ENCODE peak calls at places on chromosomes 1 and 21, in seven cellular contexts. I is naive thymus-derived CD4-positive, alpha-beta T cell; Y is HT1080; Q is stimulated activated CD8-positive, alpha-beta memory T cell treated with anti-CD3 and anti-CD28 coated beads, Interleukin-12 subunit alpha, Interleukin-12 subunit beta, amount 100 ng/mL, for 1 hour; F is C1 segment of cervical spinal cord; D is endothelial cell; L is H54. N is an unnamed sample.

GRCh38 chr1:98030483-98030882 is 109.6 kb upstream of the DPYD start:
- DNase-seq in I (no peak), Y (peak), Q (no peak), F (no peak), D (no peak), L (no peak), N (peak)

GRCh38 chr1:154906621-154907081 is 29.9 kb downstream of the PMVK start:
- DNase-seq in I (no peak), Y (peak), Q (no peak), F (no peak), D (no peak), L (no peak), N (peak)

GRCh38 chr1:150973826-150974579 is 632 bp downstream of the CERS2 start:
- DNase-seq in I (peak), Y (no peak), Q (no peak), F (no peak), D (peak), L (no peak), N (peak)

GRCh38 chr1:157090196-157090647 is 9.4 kb downstream of the ETV3L start:
- DNase-seq in I (peak), Y (peak), Q (peak), F (peak), D (peak), L (peak), N (peak)

GRCh38 chr1:52955129-52955970 is 28.3 kb downstream of the SCP2 start:
- DNase-seq in I (no peak), Y (peak), Q (no peak), F (no peak), D (no peak), L (no peak), N (peak)

GRCh38 chr1:8422439-8423133 is 104.7 kb downstream of the SLC45A1 start:
- DNase-seq in I (no peak), Y (peak), Q (no peak), F (no peak), D (peak), L (no peak), N (peak)

GRCh38 chr1:234135501-234135900 is 231.0 kb downstream of the SLC35F3 start:
- DNase-seq in I (no peak), Y (no peak), Q (no peak), F (no peak), D (no peak), L (no peak), N (no peak)

GRCh38 chr1:170461762-170462384 is 70.1 kb upstream of the GORAB start:
- DNase-seq in I (no peak), Y (peak), Q (no peak), F (no peak), D (no peak), L (no peak), N (peak)

GRCh38 chr1:57072775-57073174 is 107.0 kb upstream of the C8B start:
- DNase-seq in I (no peak), Y (peak), Q (no peak), F (no peak), D (no peak), L (peak), N (no peak)

GRCh38 chr1:246117066-246117791 is 389.9 kb downstream of the SMYD3 start:
- DNase-seq in I (no peak), Y (peak), Q (peak), F (no peak), D (peak), L (peak), N (peak)

GRCh38 chr1:213135572-213135971 is 84.5 kb downstream of the RPS6KC1 start:
- DNase-seq in I (no peak), Y (no peak), Q (no peak), F (no peak), D (no peak), L (no peak), N (no peak)

GRCh38 chr1:82160036-82160435 is 359.3 kb downstream of the ADGRL2 start:
- DNase-seq in I (no peak), Y (peak), Q (no peak), F (no peak), D (no peak), L (peak), N (no peak)

GRCh38 chr1:61808968-61809367 is 66.7 kb downstream of the PATJ start:
- DNase-seq in I (no peak), Y (no peak), Q (no peak), F (no peak), D (no peak), L (no peak), N (peak)

GRCh38 chr21:46212721-46213484 is 15.7 kb downstream of the LSS start:
- DNase-seq in I (no peak), Y (no peak), Q (no peak), F (no peak), D (no peak), L (no peak), N (no peak)

GRCh38 chr1:54474500-54475235 is 68.5 kb upstream of the SSBP3 start:
- DNase-seq in I (no peak), Y (no peak), Q (no peak), F (no peak), D (no peak), L (no peak), N (no peak)

GRCh38 chr1:97139512-97139911 is 417.9 kb downstream of the PTBP2 start:
- DNase-seq in I (no peak), Y (no peak), Q (no peak), F (no peak), D (no peak), L (no peak), N (no peak)

GRCh38 chr21:33871171-33871570 is 44.4 kb downstream of the ATP5PO start:
- DNase-seq in I (no peak), Y (peak), Q (no peak), F (no peak), D (no peak), L (no peak), N (peak)

N was measured in RPMI7951.